ENCODE peak calls at places on chromosomes 2 and 18, in five cellular contexts. Y, W, C, G and R are unnamed samples.

GRCh38 chr2:42324244-42324643 is 36.8 kb downstream of the COX7A2L start:
- DNase-seq in Y (no peak), W (no peak), C (no peak), G (no peak), R (no peak)

GRCh38 chr2:48175254-48175653 is 269.0 kb upstream of the FBXO11 start:
- DNase-seq in Y (peak), W (no peak), C (peak), G (no peak), R (no peak)

GRCh38 chr2:8966123-8966908 is 37.2 kb downstream of the MBOAT2 start:
- DNase-seq in Y (no peak), W (no peak), C (peak), G (no peak), R (no peak)

GRCh38 chr2:23767871-23768611 is 158.9 kb downstream of the ATAD2B start:
- DNase-seq in Y (no peak), W (no peak), C (no peak), G (no peak), R (no peak)

GRCh38 chr2:217994776-217995274 is 8.0 kb downstream of the TNS1 start:
- DNase-seq in Y (peak), W (no peak), C (no peak), G (no peak), R (no peak)

GRCh38 chr2:226699321-226699720 is 100.3 kb downstream of the IRS1 start:
- DNase-seq in Y (peak), W (no peak), C (no peak), G (no peak), R (peak)

GRCh38 chr2:119006441-119006840 is 64.4 kb downstream of the MARCO start:
- DNase-seq in Y (no peak), W (no peak), C (no peak), G (no peak), R (no peak)

GRCh38 chr2:150522269-150522668 is 34.8 kb upstream of the RND3 start:
- DNase-seq in Y (no peak), W (no peak), C (no peak), G (no peak), R (no peak)

GRCh38 chr2:70939001-70939846 is 3.5 kb downstream of the ATP6V1B1 start:
- DNase-seq in Y (no peak), W (peak), C (no peak), G (no peak), R (no peak)

GRCh38 chr2:133674433-133675331 is 106.4 kb upstream of the NCKAP5 start:
- DNase-seq in Y (peak), W (peak), C (peak), G (no peak), R (no peak)

GRCh38 chr2:155033652-155034051 is 335.2 kb downstream of the KCNJ3 start:
- DNase-seq in Y (no peak), W (no peak), C (no peak), G (no peak), R (no peak)

GRCh38 chr2:221129657-221130056 is 442.4 kb downstream of the EPHA4 start:
- DNase-seq in Y (no peak), W (no peak), C (no peak), G (no peak), R (no peak)

GRCh38 chr2:229339613-229340012 is 68.5 kb upstream of the PID1 start:
- DNase-seq in Y (peak), W (no peak), C (no peak), G (no peak), R (no peak)

GRCh38 chr18:47746615-47747014 is 183.8 kb downstream of the SMAD2 start:
- DNase-seq in Y (no peak), W (no peak), C (no peak), G (no peak), R (no peak)

GRCh38 chr18:36284671-36285295 is 12.7 kb upstream of the FHOD3 start:
- DNase-seq in Y (peak), W (peak), C (peak), G (peak), R (peak)

GRCh38 chr18:12027046-12027445 is 45.7 kb downstream of the IMPA2 start:
- DNase-seq in Y (no peak), W (no peak), C (no peak), G (no peak), R (no peak)

GRCh38 chr2:171874963-171875362 is 19.1 kb downstream of the SLC25A12 start:
- DNase-seq in Y (no peak), W (no peak), C (no peak), G (no peak), R (no peak)

GRCh38 chr2:142974288-142975024 is 97.0 kb downstream of the KYNU start:
- DNase-seq in Y (peak), W (peak), C (no peak), G (no peak), R (peak)

GRCh38 chr2:106158871-106159270 is 35.2 kb downstream of the UXS1 start:
- DNase-seq in Y (no peak), W (no peak), C (no peak), G (no peak), R (no peak)

GRCh38 chr2:103367877-103368276 is 606.0 kb downstream of the TMEM182 start:
- DNase-seq in Y (no peak), W (no peak), C (no peak), G (no peak), R (no peak)

GRCh38 chr2:215635788-215636139 is 199.9 kb upstream of the FN1 start:
- DNase-seq in Y (peak), W (peak), C (peak), G (no peak), R (no peak)

GRCh38 chr2:173086518-173087213 is 11.0 kb downstream of the MAP3K20 start:
- DNase-seq in Y (no peak), W (no peak), C (no peak), G (no peak), R (no peak)

GRCh38 chr2:221574231-221574570 is 2.1 kb upstream of the EPHA4 start:
- DNase-seq in Y (no peak), W (no peak), C (no peak), G (no peak), R (no peak)

GRCh38 chr2:174972924-174973323 is 32.3 kb downstream of the CHN1 start:
- DNase-seq in Y (peak), W (no peak), C (no peak), G (no peak), R (no peak)

GRCh38 chr2:127400897-127401756 is 13.4 kb upstream of the MAP3K2 start:
- DNase-seq in Y (peak), W (peak), C (peak), G (no peak), R (peak)

GRCh38 chr2:96423866-96424265 is 81.3 kb downstream of the NEURL3 start:
- DNase-seq in Y (no peak), W (no peak), C (no peak), G (no peak), R (no peak)

GRCh38 chr2:162244559-162245031 is 1.4 kb upstream of the FAP start:
- DNase-seq in Y (peak), W (no peak), C (no peak), G (no peak), R (no peak)

GRCh38 chr18:7512326-7512725 is 54.8 kb upstream of the PTPRM start:
- DNase-seq in Y (no peak), W (no peak), C (no peak), G (no peak), R (no peak)

GRCh38 chr18:55830490-55830889 is 242.5 kb upstream of the TCF4 start:
- DNase-seq in Y (no peak), W (peak), C (no peak), G (no peak), R (no peak)

GRCh38 chr2:233490831-233491230 is 75.8 kb downstream of the USP40 start:
- DNase-seq in Y (no peak), W (no peak), C (no peak), G (no peak), R (no peak)

GRCh38 chr2:155975734-155976133 is 356.8 kb downstream of the NR4A2 start:
- DNase-seq in Y (no peak), W (no peak), C (peak), G (no peak), R (no peak)

GRCh38 chr18:9172506-9173127 is 36.0 kb downstream of the ANKRD12 start:
- DNase-seq in Y (no peak), W (no peak), C (no peak), G (no peak), R (no peak)
- TF ChIP-seq JUNB in Y (no peak), W (no peak), C (no peak), G (no peak), R (no peak)

GRCh38 chr2:135130751-135131150 is 78.7 kb downstream of the RAB3GAP1 start:
- DNase-seq in Y (no peak), W (no peak), C (no peak), G (no peak), R (no peak)
- TF ChIP-seq JUNB in Y (no peak), W (no peak), C (no peak), G (no peak), R (no peak)

DNA sequence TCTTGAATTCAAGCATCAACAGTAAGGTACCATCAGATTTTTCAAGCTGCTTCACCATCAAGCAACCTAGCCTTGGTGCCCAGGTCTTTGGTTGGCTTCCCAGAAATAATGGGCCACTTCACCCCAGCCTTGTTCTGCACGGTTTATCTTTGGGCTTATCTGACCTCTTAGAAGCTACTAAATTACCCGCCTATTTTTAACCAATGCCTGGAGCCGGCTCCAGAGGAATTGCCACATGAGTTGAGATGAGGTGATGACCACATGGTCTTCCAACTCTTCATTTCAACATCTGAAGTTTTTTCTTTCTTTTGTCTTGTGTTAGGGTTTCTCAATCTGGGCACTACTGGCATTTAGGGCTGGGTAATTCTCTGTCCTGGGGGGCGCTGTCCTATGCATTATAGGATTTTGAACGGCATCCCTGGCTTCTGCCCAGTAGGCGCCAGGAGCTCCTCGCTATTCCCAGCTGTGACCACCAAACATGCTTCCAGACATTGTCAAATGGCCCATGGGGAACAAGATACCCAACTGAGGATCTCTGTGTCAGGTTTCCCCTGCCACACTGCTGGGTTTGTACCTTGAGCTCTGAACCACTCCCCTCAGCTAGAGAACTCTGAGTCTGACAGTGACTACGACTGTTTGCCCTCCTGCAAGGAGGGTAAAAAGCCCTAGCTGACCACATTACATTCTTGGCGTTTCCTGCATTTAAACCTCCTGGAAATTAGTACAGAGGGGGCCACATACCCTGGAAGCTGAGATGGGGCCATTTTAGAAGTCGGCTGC is 12.2 kb downstream of the LRRFIP1 start:
- DNase-seq in Y (no peak), W (no peak), C (peak), G (no peak), R (no peak)
- TF ChIP-seq JUNB in Y (no peak), W (no peak), C (no peak), G (no peak), R (no peak)

DNA sequence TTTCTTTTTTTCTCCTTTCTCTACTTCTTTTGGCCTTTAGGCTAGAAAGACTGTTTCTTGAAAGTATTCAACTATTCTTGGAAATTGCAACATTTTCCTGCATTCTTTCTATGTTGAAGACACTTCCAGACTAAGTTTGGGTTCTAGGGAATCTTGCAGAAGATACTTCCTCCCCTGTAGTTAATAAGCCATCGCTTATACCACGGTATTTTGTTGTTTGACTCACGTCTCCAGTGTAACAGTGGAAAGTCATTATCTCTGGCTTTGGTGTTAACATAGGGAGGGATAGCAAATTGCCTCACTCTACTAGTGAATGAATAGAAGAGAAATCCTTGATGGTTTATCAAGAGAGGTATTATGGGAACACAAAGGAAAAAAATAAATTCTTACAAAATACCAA is 79.3 kb downstream of the SLC8A1 start:
- DNase-seq in Y (no peak), W (no peak), C (no peak), G (no peak), R (no peak)
- TF ChIP-seq JUNB in Y (no peak), W (no peak), C (no peak), G (no peak), R (no peak)

GRCh38 chr2:152336103-152336853 is 1.3 kb downstream of the FMNL2 start:
- DNase-seq in Y (peak), W (peak), C (peak), G (no peak), R (no peak)

GRCh38 chr2:152335016-152335850 is at the start of gene FMNL2:
- DNase-seq in Y (peak), W (peak), C (peak), G (peak), R (peak)

GRCh38 chr2:152336854-152337510 is 2.0 kb downstream of the FMNL2 start:
- DNase-seq in Y (peak), W (peak), C (no peak), G (no peak), R (no peak)

GRCh38 chr2:152334701-152335015 is 316 bp upstream of the FMNL2 start:
- DNase-seq in Y (no peak), W (no peak), C (no peak), G (no peak), R (no peak)

DNA sequence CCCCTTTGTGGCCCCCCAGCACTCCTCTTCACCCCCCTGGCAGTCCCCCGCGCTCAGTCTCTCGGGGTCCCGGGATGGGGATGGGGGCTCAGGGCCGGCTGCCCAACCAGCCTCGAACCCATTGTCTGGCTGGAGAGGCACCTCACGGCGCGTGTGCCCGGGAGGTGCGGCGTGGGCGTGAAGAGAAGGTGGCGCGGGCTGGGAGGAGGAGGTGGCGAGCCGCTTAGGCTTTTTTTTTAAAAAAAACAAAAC is 803 bp downstream of the FMNL2 start:
- DNase-seq in Y (peak), W (no peak), C (no peak), G (no peak), R (no peak)
- TF ChIP-seq JUNB in Y (no peak), W (no peak), C (no peak), G (no peak), R (no peak)

DNA sequence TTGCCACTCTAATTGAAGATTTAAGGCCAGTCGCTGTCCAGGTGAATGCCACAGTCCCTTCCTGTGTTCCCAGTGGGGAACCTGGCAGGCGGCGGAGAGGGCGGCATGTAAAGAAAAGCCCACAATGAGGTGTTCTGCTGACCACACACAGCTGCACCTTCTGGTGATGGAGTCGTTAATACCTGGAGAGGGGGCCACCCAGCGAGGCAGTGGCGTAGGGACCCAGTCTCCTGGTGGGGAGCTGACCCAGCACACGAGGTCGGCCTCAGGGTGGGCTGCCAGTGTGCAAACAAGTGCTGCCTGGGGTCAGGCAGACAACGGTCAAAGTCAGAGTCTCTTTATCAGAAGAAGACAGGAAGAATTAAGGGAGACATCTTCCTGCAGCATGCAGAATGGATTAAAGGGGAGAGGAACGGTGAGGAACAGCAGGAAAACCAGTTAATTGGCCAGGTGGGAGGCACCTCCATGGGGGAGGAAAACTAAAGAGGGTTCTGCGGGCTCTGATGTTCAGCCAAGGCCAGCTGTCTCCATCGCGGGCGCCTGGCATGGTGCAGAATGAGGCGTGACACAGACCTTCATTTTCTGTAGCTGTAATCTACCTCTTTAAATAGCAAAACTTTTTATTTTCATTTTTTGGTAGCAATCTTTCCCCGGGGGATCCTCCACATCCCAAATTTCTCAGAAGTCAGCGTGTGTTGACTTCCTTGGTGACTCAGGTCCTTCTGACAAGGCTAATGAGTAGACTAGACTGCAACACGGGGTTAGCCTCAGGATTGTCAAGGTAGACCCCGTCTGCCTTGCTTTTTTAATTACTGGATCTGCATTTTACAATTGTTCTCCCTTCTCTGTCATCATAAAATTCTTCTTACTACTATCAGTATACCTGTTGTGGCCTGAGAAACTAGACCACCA is 78.3 kb downstream of the SMAD7 start:
- DNase-seq in Y (no peak), W (no peak), C (no peak), G (no peak), R (no peak)
- TF ChIP-seq JUNB in Y (no peak), W (no peak), C (no peak), G (no peak), R (no peak)

GRCh38 chr2:29114841-29115609 is at the start of gene CLIP4:
- DNase-seq in Y (peak), W (peak), C (no peak), G (no peak), R (peak)

GRCh38 chr2:29113891-29114321 is 1.3 kb upstream of the CLIP4 start:
- DNase-seq in Y (peak), W (no peak), C (no peak), G (no peak), R (no peak)

GRCh38 chr2:29115797-29116781 is 874 bp downstream of the CLIP4 start:
- DNase-seq in Y (peak), W (peak), C (no peak), G (peak), R (no peak)

GRCh38 chr2:29113027-29113686 is 2.1 kb upstream of the CLIP4 start:
- DNase-seq in Y (no peak), W (no peak), C (peak), G (no peak), R (no peak)

DNA sequence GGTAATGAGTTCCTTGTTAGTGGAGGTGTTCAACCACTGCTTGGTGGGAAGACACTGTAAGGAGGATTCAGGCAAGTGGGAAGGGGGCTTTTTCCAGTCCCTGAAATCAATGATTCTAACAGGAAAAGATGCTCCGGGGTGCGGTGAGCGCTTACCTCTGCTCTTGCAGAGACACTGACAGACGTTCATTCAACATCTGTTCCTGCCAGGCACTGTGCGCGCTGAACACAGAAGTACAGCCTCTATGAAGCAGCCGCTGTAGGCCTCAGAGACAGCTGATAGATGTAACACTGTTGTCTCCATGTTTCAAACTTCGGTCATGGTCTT is 738 bp upstream of the CLIP4 start:
- DNase-seq in Y (no peak), W (no peak), C (no peak), G (no peak), R (no peak)
- TF ChIP-seq JUNB in Y (no peak), W (no peak), C (no peak), G (no peak), R (no peak)

GRCh38 chr2:64227603-64228125 is 83.4 kb upstream of the PELI1 start:
- DNase-seq in Y (no peak), W (no peak), C (no peak), G (no peak), R (no peak)

GRCh38 chr2:64228923-64229322 is 84.7 kb upstream of the PELI1 start:
- DNase-seq in Y (no peak), W (no peak), C (no peak), G (no peak), R (no peak)

GRCh38 chr2:64230540-64230939 is 86.3 kb upstream of the PELI1 start:
- DNase-seq in Y (no peak), W (no peak), C (no peak), G (no peak), R (no peak)

GRCh38 chr2:64226611-64227010 is 82.4 kb upstream of the PELI1 start:
- DNase-seq in Y (no peak), W (no peak), C (no peak), G (no peak), R (no peak)

GRCh38 chr2:64228126-64228678 is 84.0 kb upstream of the PELI1 start:
- DNase-seq in Y (peak), W (peak), C (peak), G (peak), R (peak)
- TF ChIP-seq JUNB in Y (no peak), W (no peak), C (no peak), G (no peak), R (no peak)